ENCODE peak calls at places on chromosomes 3 and 15, in five cellular contexts. O is H9, H is PC-9, N is mesendoderm, S is fibroblast of lung. E is an unnamed sample.

GRCh38 chr15:58332676-58333400 is 99.0 kb upstream of the LIPC start:
- DNase-seq in O (no peak), H (peak), N (peak), S (peak), E (no peak)

GRCh38 chr3:11631822-11632221 is 11.9 kb downstream of the VGLL4 start:
- DNase-seq in O (no peak), H (no peak), N (no peak), S (no peak), E (no peak)

GRCh38 chr3:78912217-78912616 is 855.6 kb downstream of the ROBO1 start:
- DNase-seq in O (no peak), H (no peak), N (no peak), S (no peak), E (no peak)

GRCh38 chr3:195865752-195866151 is 42.6 kb downstream of the TNK2 start:
- DNase-seq in O (no peak), H (no peak), N (no peak), S (no peak), E (no peak)

GRCh38 chr15:101052031-101052620 is 133.0 kb downstream of the LRRK1 start:
- DNase-seq in O (no peak), H (no peak), N (no peak), S (no peak), E (no peak)

GRCh38 chr15:29568840-29569532 is 253.3 kb downstream of the TJP1 start:
- DNase-seq in O (peak), H (no peak), N (peak), S (no peak), E (peak)

GRCh38 chr3:37457392-37458065 is 283.1 kb upstream of the LRRFIP2 start:
- DNase-seq in O (no peak), H (no peak), N (peak), S (no peak), E (no peak)

GRCh38 chr3:124202754-124203153 is 210.8 kb upstream of the ROPN1 start:
- DNase-seq in O (no peak), H (no peak), N (no peak), S (peak), E (no peak)

GRCh38 chr15:28911295-28911979 is 25.7 kb downstream of the APBA2 start:
- DNase-seq in O (no peak), H (no peak), N (no peak), S (no peak), E (no peak)

GRCh38 chr3:117997201-117998049 is 1037.2 kb downstream of the IGSF11 start:
- DNase-seq in O (peak), H (peak), N (peak), S (peak), E (peak)

GRCh38 chr15:95464091-95464888 is 866.2 kb upstream of the NR2F2 start:
- DNase-seq in O (no peak), H (no peak), N (no peak), S (peak), E (no peak)

GRCh38 chr15:78148392-78149067 is 632 bp upstream of the IDH3A start:
- DNase-seq in O (no peak), H (peak), N (no peak), S (peak), E (no peak)

GRCh38 chr3:149352556-149352955 is 19.1 kb upstream of the TM4SF18 start:
- DNase-seq in O (peak), H (peak), N (peak), S (peak), E (peak)

GRCh38 chr3:129010316-129010956 is 9.3 kb downstream of the EFCC1 start:
- DNase-seq in O (no peak), H (no peak), N (no peak), S (no peak), E (no peak)

GRCh38 chr3:153734777-153735551 is 386.2 kb upstream of the ARHGEF26 start:
- DNase-seq in O (no peak), H (no peak), N (no peak), S (peak), E (no peak)

GRCh38 chr15:52019394-52020252 is 604 bp downstream of the MAPK6 start:
- DNase-seq in O (peak), H (peak), N (peak), S (peak), E (peak)

GRCh38 chr3:24110051-24110450 is 165.0 kb downstream of the NR1D2 start:
- DNase-seq in O (no peak), H (no peak), N (no peak), S (peak), E (no peak)

GRCh38 chr3:157606392-157607197 is 103.4 kb upstream of the VEPH1 start:
- DNase-seq in O (peak), H (peak), N (peak), S (peak), E (peak)

GRCh38 chr3:51123531-51123930 is 261.6 kb upstream of the MANF start:
- DNase-seq in O (no peak), H (no peak), N (no peak), S (no peak), E (no peak)

GRCh38 chr15:35545316-35545824 is 595 bp downstream of the DPH6 start:
- DNase-seq in O (peak), H (peak), N (no peak), S (peak), E (peak)

DNA sequence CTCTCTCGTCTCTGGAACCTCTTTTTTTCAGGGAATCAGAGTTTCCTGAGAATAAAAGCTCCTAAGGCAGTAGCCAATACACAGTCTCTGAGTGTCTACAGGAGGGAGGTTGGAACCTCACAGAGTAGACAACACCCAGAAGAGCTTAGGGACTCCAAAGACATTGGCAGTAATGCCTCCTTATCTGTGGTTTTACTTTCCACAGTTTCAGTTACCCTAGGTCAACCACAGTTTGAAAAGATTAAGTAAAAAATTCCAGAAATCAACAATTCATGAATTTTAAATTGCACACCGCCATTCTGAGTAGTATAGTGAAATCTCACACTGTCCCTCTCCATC is 47.1 kb downstream of the SSUH2 start:
- DNase-seq in O (no peak), H (no peak), N (no peak), S (no peak), E (no peak)
- H3K4me2 ChIP-seq in O (no peak), H (no peak), N (no peak), S (no peak), E (no peak)

DNA sequence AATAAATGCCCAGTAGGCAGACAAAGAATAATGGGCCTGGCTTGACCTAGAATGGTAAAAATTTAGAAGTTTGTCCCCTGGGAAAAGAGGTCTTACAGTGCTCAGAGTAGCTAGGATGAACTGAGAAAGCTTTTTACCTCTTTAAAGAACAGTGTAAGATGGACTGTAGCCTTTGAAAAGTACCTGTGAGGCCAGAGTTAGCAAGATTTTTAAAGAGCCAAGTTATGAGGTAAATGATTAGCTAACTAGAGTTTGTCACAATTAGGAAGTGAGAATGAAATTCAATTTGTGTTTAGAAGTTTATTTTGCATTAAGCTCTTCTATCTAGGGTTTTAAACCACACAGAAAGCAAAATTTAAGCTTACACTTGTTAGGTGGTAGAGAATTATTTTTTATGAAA is 480.9 kb downstream of the ZIC1 start:
- DNase-seq in O (no peak), H (no peak), N (no peak), S (no peak), E (no peak)
- H3K4me2 ChIP-seq in O (no peak), H (no peak), N (no peak), S (no peak), E (no peak)

GRCh38 chr3:177647876-177648275 is 450.6 kb upstream of the TBL1XR1 start:
- DNase-seq in O (no peak), H (no peak), N (no peak), S (no peak), E (no peak)
- H3K4me2 ChIP-seq in O (no peak), H (no peak), N (no peak), S (no peak), E (no peak)

GRCh38 chr3:197392961-197393360 is 94.5 kb upstream of the DLG1 start:
- DNase-seq in O (no peak), H (no peak), N (no peak), S (no peak), E (no peak)
- H3K4me2 ChIP-seq in O (no peak), H (no peak), N (no peak), S (no peak), E (no peak)

DNA sequence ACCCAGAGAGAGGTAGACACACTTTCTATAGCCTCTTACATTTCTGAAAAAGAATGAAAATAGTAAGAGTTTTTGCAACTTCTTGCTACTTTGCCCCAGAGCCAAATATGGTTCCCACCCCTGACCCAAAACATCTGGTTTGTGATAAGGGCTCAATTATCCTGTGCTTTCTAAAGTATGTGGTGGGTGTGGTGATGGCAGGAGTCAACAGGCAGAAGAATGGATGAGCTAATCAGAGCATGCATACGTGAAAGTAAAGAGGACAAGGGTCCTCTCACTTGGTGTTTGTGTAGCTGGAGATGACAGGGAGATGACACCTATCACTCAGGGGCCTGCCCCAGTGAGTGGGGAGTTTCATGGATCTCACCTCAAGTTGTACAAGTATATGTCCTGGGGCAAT is 19.1 kb downstream of the KBTBD8 start:
- DNase-seq in O (no peak), H (no peak), N (peak), S (peak), E (peak)
- H3K4me2 ChIP-seq in O (no peak), H (no peak), N (no peak), S (no peak), E (peak)

GRCh38 chr3:57974796-57975388 is 33.3 kb upstream of the FLNB start:
- DNase-seq in O (no peak), H (peak), N (peak), S (peak), E (no peak)
- H3K4me2 ChIP-seq in O (no peak), H (peak), N (no peak), S (no peak), E (no peak)

GRCh38 chr3:132753946-132754345 is 31.7 kb upstream of the NPHP3 start:
- DNase-seq in O (no peak), H (no peak), N (no peak), S (no peak), E (no peak)
- H3K4me2 ChIP-seq in O (no peak), H (no peak), N (no peak), S (no peak), E (no peak)

GRCh38 chr3:141448606-141449216 is 38.1 kb upstream of the RASA2 start:
- DNase-seq in O (no peak), H (no peak), N (no peak), S (peak), E (no peak)

GRCh38 chr3:141447391-141447790 is 39.4 kb upstream of the RASA2 start:
- DNase-seq in O (no peak), H (no peak), N (no peak), S (no peak), E (no peak)

GRCh38 chr3:141450727-141451378 is 36.0 kb upstream of the RASA2 start:
- DNase-seq in O (no peak), H (no peak), N (no peak), S (no peak), E (no peak)

GRCh38 chr3:141452045-141452444 is 34.8 kb upstream of the RASA2 start:
- DNase-seq in O (no peak), H (peak), N (peak), S (peak), E (peak)

GRCh38 chr3:141449424-141449823 is 37.4 kb upstream of the RASA2 start:
- DNase-seq in O (no peak), H (no peak), N (no peak), S (no peak), E (no peak)
- H3K4me2 ChIP-seq in O (no peak), H (no peak), N (no peak), S (peak), E (no peak)

GRCh38 chr3:29314727-29315088 is 33.8 kb downstream of the RBMS3 start:
- DNase-seq in O (no peak), H (no peak), N (no peak), S (no peak), E (no peak)

GRCh38 chr3:29313981-29314726 is 33.3 kb downstream of the RBMS3 start:
- DNase-seq in O (no peak), H (no peak), N (no peak), S (no peak), E (no peak)

GRCh38 chr3:29311805-29312204 is 30.9 kb downstream of the RBMS3 start:
- DNase-seq in O (no peak), H (no peak), N (no peak), S (no peak), E (no peak)

GRCh38 chr3:29310865-29311264 is 30.0 kb downstream of the RBMS3 start:
- DNase-seq in O (no peak), H (no peak), N (no peak), S (no peak), E (no peak)

GRCh38 chr3:29313074-29313473 is 32.2 kb downstream of the RBMS3 start:
- DNase-seq in O (no peak), H (no peak), N (no peak), S (peak), E (no peak)
- H3K4me2 ChIP-seq in O (no peak), H (no peak), N (no peak), S (peak), E (peak)

E was measured in OCI-LY7.